ENCODE peak calls at places on chromosomes 13 and 19, in five cellular contexts. M, C, G, B and Q are unnamed samples.

GRCh38 chr13:111035861-111036260 is 79.2 kb upstream of the ARHGEF7 start:
- DNase-seq in M (no peak), C (no peak), G (no peak), B (no peak), Q (no peak)

GRCh38 chr13:37303610-37304009 is 198.1 kb upstream of the CSNK1A1L start:
- DNase-seq in M (no peak), C (no peak), G (no peak), B (no peak), Q (no peak)

GRCh38 chr13:40665061-40665753 is 1.2 kb downstream of the FOXO1 start:
- DNase-seq in M (no peak), C (peak), G (peak), B (no peak), Q (peak)

GRCh38 chr19:1729568-1729925 is 23.8 kb upstream of the ONECUT3 start:
- DNase-seq in M (no peak), C (no peak), G (no peak), B (no peak), Q (no peak)

GRCh38 chr13:71851541-71851940 is 15.5 kb downstream of the DACH1 start:
- DNase-seq in M (no peak), C (no peak), G (no peak), B (no peak), Q (no peak)

GRCh38 chr19:39506944-39507714 is 7.8 kb upstream of the SELENOV start:
- DNase-seq in M (no peak), C (peak), G (peak), B (peak), Q (peak)

GRCh38 chr13:48975101-48975925 is at the start of gene FNDC3A:
- DNase-seq in M (peak), C (peak), G (peak), B (peak), Q (peak)

GRCh38 chr13:37039908-37040307 is 19.6 kb downstream of the SUPT20H start:
- DNase-seq in M (no peak), C (no peak), G (no peak), B (no peak), Q (no peak)

GRCh38 chr19:47240996-47241918 is 10.3 kb upstream of the BBC3 start:
- DNase-seq in M (peak), C (peak), G (peak), B (peak), Q (peak)

GRCh38 chr13:20828540-20829364 is 55.0 kb upstream of the EEF1AKMT1 start:
- DNase-seq in M (peak), C (peak), G (peak), B (no peak), Q (peak)

GRCh38 chr19:5961969-5962945 is 15.7 kb downstream of the RANBP3 start:
- DNase-seq in M (peak), C (peak), G (peak), B (no peak), Q (no peak)

GRCh38 chr19:3665681-3666544 is 34.4 kb downstream of the PIP5K1C start:
- DNase-seq in M (peak), C (peak), G (peak), B (peak), Q (peak)

GRCh38 chr19:40442328-40443130 is 1.6 kb downstream of the SERTAD3 start:
- DNase-seq in M (no peak), C (no peak), G (no peak), B (no peak), Q (no peak)

GRCh38 chr19:12937243-12938053 is 961 bp upstream of the CALR start:
- DNase-seq in M (no peak), C (no peak), G (no peak), B (peak), Q (peak)

GRCh38 chr19:37172368-37173366 is at the start of gene ZNF585A:
- DNase-seq in M (peak), C (peak), G (peak), B (peak), Q (peak)

GRCh38 chr19:55325172-55325571 is at the start of gene TMEM150B:
- DNase-seq in M (no peak), C (no peak), G (no peak), B (no peak), Q (no peak)

GRCh38 chr13:72125561-72125960 is 258.6 kb upstream of the DACH1 start:
- DNase-seq in M (no peak), C (no peak), G (no peak), B (no peak), Q (no peak)

GRCh38 chr19:48896191-48896720 is 2.3 kb downstream of the TULP2 start:
- DNase-seq in M (no peak), C (no peak), G (peak), B (peak), Q (peak)

GRCh38 chr13:113946409-113947181 is 27.3 kb downstream of the C13orf46 start:
- DNase-seq in M (no peak), C (no peak), G (no peak), B (no peak), Q (no peak)

GRCh38 chr13:76012091-76012721 is 376.1 kb downstream of the LMO7 start:
- DNase-seq in M (no peak), C (no peak), G (no peak), B (no peak), Q (no peak)

GRCh38 chr19:49739933-49740332 is 23.2 kb downstream of the TSKS start:
- DNase-seq in M (no peak), C (no peak), G (no peak), B (no peak), Q (no peak)

GRCh38 chr19:16040642-16041041 is 35.7 kb upstream of the TPM4 start:
- DNase-seq in M (no peak), C (no peak), G (no peak), B (no peak), Q (no peak)

GRCh38 chr13:79387853-79388252 is 18.2 kb downstream of the RBM26 start:
- DNase-seq in M (no peak), C (no peak), G (no peak), B (no peak), Q (no peak)

GRCh38 chr19:58399903-58400637 is 4.6 kb downstream of the RNF225 start:
- DNase-seq in M (no peak), C (no peak), G (no peak), B (peak), Q (peak)

GRCh38 chr13:106233336-106233735 is 302.1 kb downstream of the EFNB2 start:
- DNase-seq in M (no peak), C (no peak), G (no peak), B (no peak), Q (no peak)

GRCh38 chr13:44414771-44415170 is 41.1 kb downstream of the SERP2 start:
- DNase-seq in M (no peak), C (no peak), G (no peak), B (no peak), Q (no peak)

GRCh38 chr13:29494520-29494919 is 101.0 kb downstream of the SLC7A1 start:
- DNase-seq in M (no peak), C (no peak), G (no peak), B (no peak), Q (no peak)

GRCh38 chr19:34295103-34295502 is 40.7 kb downstream of the GARRE1 start:
- DNase-seq in M (no peak), C (no peak), G (no peak), B (no peak), Q (no peak)

GRCh38 chr13:57739791-57740190 is 108.2 kb downstream of the PCDH17 start:
- DNase-seq in M (no peak), C (no peak), G (no peak), B (no peak), Q (no peak)

GRCh38 chr19:46610851-46611770 is 10.0 kb downstream of the CALM3 start:
- DNase-seq in M (no peak), C (no peak), G (peak), B (no peak), Q (no peak)

GRCh38 chr19:19460258-19460731 is 54.8 kb downstream of the GATAD2A start:
- DNase-seq in M (no peak), C (no peak), G (no peak), B (no peak), Q (no peak)

GRCh38 chr19:2668188-2668763 is 34.2 kb downstream of the GNG7 start:
- DNase-seq in M (no peak), C (no peak), G (no peak), B (no peak), Q (no peak)